ENCODE peak calls at places on chromosomes 6 and 20, in four cellular contexts. Y, W, Z and H are unnamed samples. For H3K9me3 and H3K27me3, the result is how much of the 10 kb centered on the place peaks cover.

GRCh38 chr6:26316291-26316690 is 48.7 kb upstream of the BTN3A2 start:
- DNase-seq in Y (no peak), W (no peak), Z (no peak), H (no peak)

GRCh38 chr20:23146857-23147256 is 60.7 kb upstream of the CD93 start:
- DNase-seq in Y (no peak), W (no peak), Z (no peak), H (no peak)

GRCh38 chr6:6975395-6976111 is 132.2 kb upstream of the RREB1 start:
- DNase-seq in Y (no peak), W (no peak), Z (no peak), H (no peak)

GRCh38 chr6:69601132-69601531 is 195.7 kb downstream of the LMBRD1 start:
- DNase-seq in Y (no peak), W (no peak), Z (no peak), H (no peak)

GRCh38 chr20:34834459-34834893 is 9.0 kb upstream of the NCOA6 start:
- DNase-seq in Y (no peak), W (peak), Z (no peak), H (no peak)

GRCh38 chr20:44642203-44643153 is 9.0 kb downstream of the ADA start:
- DNase-seq in Y (peak), W (peak), Z (peak), H (peak)

GRCh38 chr6:35514587-35514986 is 1.9 kb upstream of the TULP1 start:
- DNase-seq in Y (no peak), W (no peak), Z (no peak), H (no peak)

GRCh38 chr6:131134950-131135243 is 370 bp upstream of the AKAP7 start:
- DNase-seq in Y (no peak), W (no peak), Z (no peak), H (no peak)

GRCh38 chr20:59469266-59470252 is 134.8 kb upstream of the PHACTR3 start:
- DNase-seq in Y (no peak), W (no peak), Z (no peak), H (no peak)

GRCh38 chr6:7515363-7515762 is 26.1 kb upstream of the DSP start:
- DNase-seq in Y (no peak), W (peak), Z (no peak), H (no peak)

GRCh38 chr6:3001773-3002293 is 2.1 kb downstream of the NQO2 start:
- DNase-seq in Y (no peak), W (peak), Z (no peak), H (peak)

GRCh38 chr6:56450882-56451739 is 191.6 kb downstream of the DST start:
- DNase-seq in Y (peak), W (no peak), Z (no peak), H (peak)

GRCh38 chr6:151240861-151241642 is 1.3 kb downstream of the AKAP12 start:
- DNase-seq in Y (peak), W (peak), Z (no peak), H (peak)

GRCh38 chr6:149851461-149851860 is 12.7 kb downstream of the LRP11 start:
- DNase-seq in Y (no peak), W (peak), Z (no peak), H (no peak)

GRCh38 chr6:74073429-74073828 is 377.4 kb downstream of the CD109 start:
- DNase-seq in Y (no peak), W (peak), Z (no peak), H (peak)

GRCh38 chr6:99151634-99152344 is 197.7 kb downstream of the FAXC start:
- DNase-seq in Y (no peak), W (peak), Z (peak), H (peak)

GRCh38 chr6:36788768-36789167 is 50.5 kb downstream of the CPNE5 start:
- DNase-seq in Y (no peak), W (peak), Z (no peak), H (no peak)

GRCh38 chr6:40950986-40951730 is 87.9 kb downstream of the UNC5CL start:
- DNase-seq in Y (no peak), W (peak), Z (no peak), H (peak)

GRCh38 chr6:47483853-47484546 is 6.4 kb downstream of the CD2AP start:
- DNase-seq in Y (no peak), W (peak), Z (no peak), H (no peak)

GRCh38 chr20:6489361-6490154 is 277.9 kb upstream of the BMP2 start:
- DNase-seq in Y (no peak), W (no peak), Z (no peak), H (no peak)

GRCh38 chr20:8212286-8212685 is 80.2 kb downstream of the PLCB1 start:
- DNase-seq in Y (no peak), W (no peak), Z (no peak), H (no peak)

GRCh38 chr6:32190946-32191677 is 1.1 kb upstream of the PBX2 start:
- DNase-seq in Y (no peak), W (no peak), Z (no peak), H (no peak)

GRCh38 chr6:84515082-84515481 is 249.3 kb downstream of the TBX18 start:
- DNase-seq in Y (no peak), W (no peak), Z (no peak), H (no peak)

GRCh38 chr20:50056951-50057403 is 56.0 kb downstream of the UBE2V1 start:
- DNase-seq in Y (no peak), W (no peak), Z (no peak), H (no peak)

GRCh38 chr20:59179988-59180387 is 16.4 kb downstream of the ZNF831 start:
- DNase-seq in Y (no peak), W (no peak), Z (no peak), H (no peak)

GRCh38 chr6:148530394-148530923 is 187.8 kb downstream of the SASH1 start:
- DNase-seq in Y (no peak), W (no peak), Z (no peak), H (peak)

GRCh38 chr6:39296745-39297640 is 17.2 kb downstream of the KCNK17 start:
- DNase-seq in Y (peak), W (no peak), Z (no peak), H (peak)

GRCh38 chr20:2759603-2760360 is 40.6 kb downstream of the CPXM1 start:
- DNase-seq in Y (no peak), W (no peak), Z (no peak), H (no peak)

GRCh38 chr6:149235130-149235561 is 82.4 kb upstream of the TAB2 start:
- DNase-seq in Y (no peak), W (peak), Z (peak), H (peak)

GRCh38 chr6:21616005-21616404 is 22.5 kb downstream of the SOX4 start:
- DNase-seq in Y (no peak), W (no peak), Z (no peak), H (no peak)

GRCh38 chr6:17894905-17895304 is 92.5 kb downstream of the KIF13A start:
- DNase-seq in Y (no peak), W (no peak), Z (no peak), H (no peak)

GRCh38 chr20:1130849-1131248 is 12.4 kb downstream of the PSMF1 start:
- DNase-seq in Y (peak), W (no peak), Z (no peak), H (no peak)

GRCh38 chr6:169654590-169655391 is 47.0 kb downstream of the WDR27 start:
- DNase-seq in Y (peak), W (peak), Z (no peak), H (peak)

GRCh38 chr6:97040355-97040860 is 115.9 kb downstream of the KLHL32 start:
- DNase-seq in Y (no peak), W (no peak), Z (no peak), H (no peak)

GRCh38 chr6:111105578-111105977 is 18.3 kb downstream of the SLC16A10 start:
- DNase-seq in Y (no peak), W (peak), Z (no peak), H (peak)

GRCh38 chr6:129029778-129030177 is 146.8 kb downstream of the LAMA2 start:
- DNase-seq in Y (no peak), W (no peak), Z (no peak), H (no peak)

GRCh38 chr6:144286503-144287393 is 1.6 kb downstream of the UTRN start:
- DNase-seq in Y (peak), W (peak), Z (no peak), H (peak)

GRCh38 chr6:33441457-33441856 is 12.9 kb upstream of the ZBTB9 start:
- DNase-seq in Y (no peak), W (no peak), Z (no peak), H (no peak)

GRCh38 chr20:33765592-33765991 is 33.8 kb downstream of the ZNF341 start:
- DNase-seq in Y (no peak), W (no peak), Z (no peak), H (no peak)

GRCh38 chr6:168273483-168274045 is 46.0 kb downstream of the DACT2 start:
- DNase-seq in Y (no peak), W (no peak), Z (no peak), H (no peak)
- H3K9me3 ChIP-seq in Y (under half), W (under half), Z (under half), H (under half)

GRCh38 chr6:127391019-127391974 is 47.9 kb upstream of the ECHDC1 start:
- DNase-seq in Y (no peak), W (peak), Z (no peak), H (no peak)
- H3K4me3 ChIP-seq in Y (no peak), W (no peak), Z (no peak), H (no peak)

GRCh38 chr20:62604796-62605195 is 37.5 kb upstream of the SLCO4A1 start:
- DNase-seq in Y (no peak), W (no peak), Z (no peak), H (no peak)
- H3K27me3 ChIP-seq in Y (under half), W (under half), Z (under half), H (under half)

DNA sequence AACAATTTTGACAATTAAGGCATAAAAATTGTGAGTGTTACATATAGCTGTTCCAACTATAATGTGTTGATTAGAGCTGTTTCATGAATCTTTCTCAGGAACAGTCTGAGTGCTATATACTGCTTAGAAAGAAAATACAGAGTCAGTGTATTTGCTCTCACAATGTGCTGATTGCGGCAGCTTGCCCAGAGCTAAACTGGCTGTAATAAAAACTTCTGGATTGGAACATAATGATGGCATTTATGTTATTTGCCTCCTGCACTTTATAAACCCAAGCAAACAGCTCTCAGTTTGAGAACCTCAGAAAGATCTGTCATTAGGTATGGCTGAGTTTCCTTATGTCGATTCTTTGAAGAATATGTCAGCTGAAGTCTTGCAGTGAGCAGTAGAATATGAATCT is 29.5 kb downstream of the FLRT3 start:
- DNase-seq in Y (no peak), W (no peak), Z (no peak), H (no peak)
- H3K9me3 ChIP-seq in Y (under half), W (under half), Z (under half), H (under half)

GRCh38 chr20:61252601-61253263 is 671 bp downstream of the CDH4 start:
- DNase-seq in Y (no peak), W (peak), Z (no peak), H (peak)

GRCh38 chr20:61251529-61252393 is at the start of gene CDH4:
- DNase-seq in Y (no peak), W (peak), Z (no peak), H (peak)

GRCh38 chr20:61254881-61255589 is 3.0 kb downstream of the CDH4 start:
- DNase-seq in Y (no peak), W (peak), Z (no peak), H (no peak)

GRCh38 chr20:61253640-61254511 is 1.8 kb downstream of the CDH4 start:
- DNase-seq in Y (no peak), W (peak), Z (no peak), H (no peak)

GRCh38 chr20:61253264-61253639 is 1.2 kb downstream of the CDH4 start:
- DNase-seq in Y (no peak), W (no peak), Z (no peak), H (peak)
- H3K4me3 ChIP-seq in Y (no peak), W (peak), Z (no peak), H (peak)